ENCODE peak calls at places on chromosomes 16 and 17, in four cellular contexts. One of them, this sample, is unnamed.

GRCh38 chr16:71373073-71373472 is 14.6 kb downstream of the CALB2 start:
- DNase-seq in K562: no peak
- DNase-seq in WTC11: no peak
- DNase-seq in HepG2: no peak
- DNase-seq in this sample: no peak

GRCh38 chr16:52997922-52998321 is 54.8 kb downstream of the CHD9NB start:
- DNase-seq in K562: no peak
- DNase-seq in WTC11: no peak
- DNase-seq in HepG2: no peak
- DNase-seq in this sample: no peak

GRCh38 chr16:31706318-31706717 is 167.3 kb upstream of the ZNF267 start:
- DNase-seq in K562: no peak
- DNase-seq in WTC11: no peak
- DNase-seq in HepG2: no peak
- DNase-seq in this sample: no peak

GRCh38 chr16:64051826-64052225 is 1070.0 kb downstream of the CDH11 start:
- DNase-seq in K562: no peak
- DNase-seq in WTC11: no peak
- DNase-seq in HepG2: peak
- DNase-seq in this sample: no peak

GRCh38 chr17:12815642-12816141 is 26.4 kb downstream of the ARHGAP44 start:
- DNase-seq in K562: no peak
- DNase-seq in HepG2: no peak
- DNase-seq in WTC11: no peak
- DNase-seq in this sample: no peak

GRCh38 chr16:11781773-11782172 is 15.3 kb downstream of the ZC3H7A start:
- DNase-seq in HepG2: no peak
- DNase-seq in K562: no peak
- DNase-seq in WTC11: no peak
- DNase-seq in this sample: no peak

GRCh38 chr16:75288596-75289120 is 37.2 kb upstream of the BCAR1 start:
- DNase-seq in WTC11: no peak
- DNase-seq in HepG2: no peak
- DNase-seq in K562: no peak
- DNase-seq in this sample: no peak

GRCh38 chr17:31052187-31052889 is 42.4 kb upstream of the NF1 start:
- DNase-seq in WTC11: no peak
- DNase-seq in HepG2: peak
- DNase-seq in K562: peak
- DNase-seq in this sample: no peak

GRCh38 chr16:85390511-85391174 is 222.5 kb upstream of the GSE1 start:
- DNase-seq in HepG2: peak
- DNase-seq in K562: peak
- DNase-seq in WTC11: peak
- DNase-seq in this sample: peak

GRCh38 chr16:56120447-56121155 is 70.7 kb upstream of the GNAO1 start:
- DNase-seq in HepG2: no peak
- DNase-seq in WTC11: no peak
- DNase-seq in K562: no peak
- DNase-seq in this sample: no peak

GRCh38 chr17:59093702-59094231 is 12.9 kb downstream of the TRIM37 start:
- DNase-seq in K562: no peak
- DNase-seq in WTC11: no peak
- DNase-seq in HepG2: peak
- DNase-seq in this sample: peak

GRCh38 chr17:68734911-68735310 is 133.7 kb upstream of the FAM20A start:
- DNase-seq in HepG2: no peak
- DNase-seq in K562: no peak
- DNase-seq in WTC11: no peak
- DNase-seq in this sample: no peak

GRCh38 chr16:20285993-20286499 is 41.3 kb downstream of the GP2 start:
- DNase-seq in HepG2: no peak
- DNase-seq in K562: no peak
- DNase-seq in WTC11: no peak
- DNase-seq in this sample: no peak

GRCh38 chr17:44280383-44280782 is 12.4 kb upstream of the SLC4A1 start:
- DNase-seq in HepG2: no peak
- DNase-seq in WTC11: no peak
- DNase-seq in K562: no peak
- DNase-seq in this sample: no peak

GRCh38 chr17:29389994-29390855 is at the start of gene TAOK1:
- DNase-seq in WTC11: peak
- DNase-seq in HepG2: peak
- DNase-seq in K562: peak
- DNase-seq in this sample: peak

GRCh38 chr17:29394761-29395160 is 4.6 kb downstream of the TAOK1 start:
- DNase-seq in HepG2: no peak
- DNase-seq in WTC11: no peak
- DNase-seq in K562: no peak
- DNase-seq in this sample: no peak

GRCh38 chr17:29393451-29393850 is 3.3 kb downstream of the TAOK1 start:
- DNase-seq in WTC11: no peak
- DNase-seq in K562: no peak
- DNase-seq in HepG2: no peak
- DNase-seq in this sample: no peak

GRCh38 chr17:29388937-29389336 is 1.2 kb upstream of the TAOK1 start:
- DNase-seq in HepG2: no peak
- DNase-seq in WTC11: no peak
- DNase-seq in K562: no peak
- DNase-seq in this sample: no peak

GRCh38 chr17:29390856-29391631 is 881 bp downstream of the TAOK1 start:
- DNase-seq in WTC11: peak
- DNase-seq in HepG2: peak
- DNase-seq in K562: peak
- DNase-seq in this sample: peak
- TF ChIP-seq ELF4 in WTC11: no peak
- TF ChIP-seq ELF4 in HepG2: no peak
- TF ChIP-seq ELF4 in K562: no peak
- TF ChIP-seq ELF4 in this sample: no peak

GRCh38 chr16:23013484-23013883 is 135.8 kb downstream of the USP31 start:
- DNase-seq in HepG2: peak
- DNase-seq in K562: no peak
- DNase-seq in WTC11: no peak
- DNase-seq in this sample: no peak

GRCh38 chr16:23020084-23020483 is 129.2 kb downstream of the USP31 start:
- DNase-seq in HepG2: no peak
- DNase-seq in WTC11: no peak
- DNase-seq in K562: peak
- DNase-seq in this sample: no peak

GRCh38 chr16:23016372-23016771 is 132.9 kb downstream of the USP31 start:
- DNase-seq in HepG2: no peak
- DNase-seq in WTC11: no peak
- DNase-seq in K562: no peak
- DNase-seq in this sample: no peak

GRCh38 chr16:23015580-23015979 is 133.7 kb downstream of the USP31 start:
- DNase-seq in HepG2: no peak
- DNase-seq in K562: no peak
- DNase-seq in WTC11: no peak
- DNase-seq in this sample: no peak

GRCh38 chr16:23014592-23014991 is 134.7 kb downstream of the USP31 start:
- DNase-seq in HepG2: no peak
- DNase-seq in K562: no peak
- DNase-seq in WTC11: no peak
- DNase-seq in this sample: no peak
- TF ChIP-seq ELF4 in HepG2: no peak
- TF ChIP-seq ELF4 in K562: no peak
- TF ChIP-seq ELF4 in WTC11: no peak
- TF ChIP-seq ELF4 in this sample: no peak

DNA sequence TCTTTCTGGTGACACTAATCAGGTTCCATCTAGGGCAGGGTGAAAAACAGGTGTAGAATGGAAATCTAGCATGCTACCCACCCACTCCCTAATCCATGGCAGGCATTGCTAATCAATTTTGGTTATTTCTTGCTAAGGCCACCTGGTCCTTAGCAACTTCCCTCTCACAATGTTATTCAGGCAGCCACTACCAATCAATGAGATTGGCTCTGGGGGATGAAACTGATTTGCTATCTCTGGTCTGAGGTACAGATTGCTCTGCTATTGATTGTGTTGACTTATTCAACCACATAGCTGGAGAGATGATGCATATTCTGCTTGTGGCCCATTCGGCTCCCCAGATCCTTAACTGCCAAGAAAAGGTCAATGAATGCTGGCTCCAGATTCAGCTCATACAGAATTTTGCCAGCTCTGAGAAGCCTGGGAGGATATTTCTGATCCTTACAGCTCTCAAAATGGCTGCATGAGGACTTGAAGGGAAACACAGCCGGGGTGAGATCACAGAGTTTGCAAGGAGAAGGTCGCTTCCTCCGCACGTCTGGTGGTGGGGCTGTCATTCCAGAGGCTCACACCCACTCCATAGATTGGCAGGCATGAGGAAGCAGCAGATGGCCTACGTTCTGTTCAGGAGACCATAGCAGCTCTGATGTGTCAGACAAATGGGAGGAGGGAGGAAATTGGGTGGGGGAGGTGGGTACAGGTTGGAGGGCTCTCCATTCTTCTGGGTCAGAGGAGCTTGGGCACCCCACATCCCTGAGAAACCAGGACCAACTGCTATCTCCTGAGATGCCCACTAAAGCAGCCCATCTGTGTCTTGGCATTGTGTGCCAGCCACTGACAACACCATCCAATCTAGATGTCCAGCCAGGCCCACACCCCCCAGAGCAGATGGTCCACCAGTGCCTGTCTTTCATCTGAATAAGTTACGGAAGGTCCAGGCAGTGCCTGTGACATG is 22.3 kb downstream of the SEZ6 start:
- DNase-seq in HepG2: no peak
- DNase-seq in K562: peak
- DNase-seq in WTC11: no peak
- DNase-seq in this sample: no peak
- TF ChIP-seq ELF4 in HepG2: no peak
- TF ChIP-seq ELF4 in K562: no peak
- TF ChIP-seq ELF4 in WTC11: no peak
- TF ChIP-seq ELF4 in this sample: no peak

GRCh38 chr16:50476486-50477260 is 71.5 kb upstream of the NKD1 start:
- DNase-seq in K562: no peak
- DNase-seq in WTC11: no peak
- DNase-seq in HepG2: no peak
- DNase-seq in this sample: no peak

GRCh38 chr16:50478773-50479149 is 69.4 kb upstream of the NKD1 start:
- DNase-seq in K562: no peak
- DNase-seq in HepG2: no peak
- DNase-seq in WTC11: peak
- DNase-seq in this sample: no peak

GRCh38 chr16:50480206-50480605 is 68.0 kb upstream of the NKD1 start:
- DNase-seq in WTC11: no peak
- DNase-seq in K562: no peak
- DNase-seq in HepG2: no peak
- DNase-seq in this sample: no peak

GRCh38 chr16:50479771-50480170 is 68.4 kb upstream of the NKD1 start:
- DNase-seq in HepG2: no peak
- DNase-seq in WTC11: no peak
- DNase-seq in K562: no peak
- DNase-seq in this sample: no peak

DNA sequence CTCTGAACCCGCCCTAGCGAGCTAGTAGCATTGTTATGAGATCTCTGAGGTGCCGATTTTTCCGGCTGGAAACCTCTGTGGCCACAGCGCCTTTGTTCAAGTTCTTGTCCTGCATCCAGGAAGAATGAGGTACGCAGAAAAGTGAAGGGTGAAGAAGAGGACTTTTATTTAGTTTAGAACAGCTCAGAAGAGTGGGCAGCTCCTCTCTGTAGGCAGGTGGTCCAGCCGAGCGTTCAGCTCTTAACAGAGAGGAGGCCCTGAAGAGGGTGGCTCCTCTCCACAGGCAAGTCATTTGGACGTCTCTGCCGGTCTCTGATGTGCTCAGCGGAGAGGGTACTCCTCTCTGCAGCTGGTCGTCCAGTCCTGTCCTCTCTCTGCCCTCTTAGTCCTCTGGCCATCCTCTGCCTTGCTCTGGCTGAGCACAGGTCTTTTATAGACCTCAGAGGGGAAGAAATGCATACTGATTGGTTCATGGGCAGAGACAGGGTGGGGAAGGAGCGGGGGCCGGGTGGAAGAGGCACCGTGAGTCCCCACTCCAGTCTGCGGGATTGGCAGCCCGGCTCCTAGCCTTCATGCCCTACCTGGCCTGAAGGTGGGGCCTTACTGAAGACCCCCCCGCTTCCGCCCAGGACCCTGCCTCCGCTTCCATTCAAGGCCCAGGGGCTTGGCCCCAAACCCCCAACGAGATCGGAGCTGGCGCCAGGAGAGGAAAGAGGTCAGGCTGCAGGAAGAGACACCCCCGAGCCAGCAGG is 70.0 kb upstream of the NKD1 start:
- DNase-seq in WTC11: no peak
- DNase-seq in K562: no peak
- DNase-seq in HepG2: no peak
- DNase-seq in this sample: no peak
- TF ChIP-seq ELF4 in WTC11: no peak
- TF ChIP-seq ELF4 in K562: no peak
- TF ChIP-seq ELF4 in HepG2: no peak
- TF ChIP-seq ELF4 in this sample: no peak

GRCh38 chr17:16027708-16028584 is 28.3 kb downstream of the TTC19 start:
- DNase-seq in K562: peak
- DNase-seq in HepG2: peak
- DNase-seq in WTC11: no peak
- DNase-seq in this sample: no peak
- TF ChIP-seq ELF4 in K562: no peak
- TF ChIP-seq ELF4 in HepG2: no peak
- TF ChIP-seq ELF4 in WTC11: no peak
- TF ChIP-seq ELF4 in this sample: no peak

GRCh38 chr17:39754958-39755549 is 17.3 kb downstream of the GRB7 start:
- DNase-seq in WTC11: peak
- DNase-seq in K562: no peak
- DNase-seq in HepG2: no peak
- DNase-seq in this sample: no peak
- TF ChIP-seq ELF4 in WTC11: no peak
- TF ChIP-seq ELF4 in K562: no peak
- TF ChIP-seq ELF4 in HepG2: no peak
- TF ChIP-seq ELF4 in this sample: no peak

GRCh38 chr16:381788-382717 is at the start of gene PGAP6:
- DNase-seq in WTC11: peak
- DNase-seq in K562: peak
- DNase-seq in HepG2: no peak
- DNase-seq in this sample: peak

GRCh38 chr16:379183-379960 is 2.4 kb downstream of the PGAP6 start:
- DNase-seq in K562: no peak
- DNase-seq in WTC11: peak
- DNase-seq in HepG2: no peak
- DNase-seq in this sample: no peak

GRCh38 chr16:379961-380836 is 1.6 kb downstream of the PGAP6 start:
- DNase-seq in K562: no peak
- DNase-seq in HepG2: no peak
- DNase-seq in WTC11: no peak
- DNase-seq in this sample: no peak

GRCh38 chr16:378821-379182 is 3.0 kb downstream of the PGAP6 start:
- DNase-seq in K562: no peak
- DNase-seq in WTC11: no peak
- DNase-seq in HepG2: no peak
- DNase-seq in this sample: no peak

GRCh38 chr16:380837-381787 is 666 bp downstream of the PGAP6 start:
- DNase-seq in HepG2: no peak
- DNase-seq in K562: peak
- DNase-seq in WTC11: peak
- DNase-seq in this sample: peak
- TF ChIP-seq ELF4 in HepG2: no peak
- TF ChIP-seq ELF4 in K562: no peak
- TF ChIP-seq ELF4 in WTC11: no peak
- TF ChIP-seq ELF4 in this sample: no peak

GRCh38 chr16:79571065-79571697 is 29.4 kb downstream of the MAF start:
- DNase-seq in HepG2: no peak
- DNase-seq in K562: no peak
- DNase-seq in WTC11: no peak
- DNase-seq in this sample: no peak
- TF ChIP-seq ELF4 in HepG2: no peak
- TF ChIP-seq ELF4 in K562: no peak
- TF ChIP-seq ELF4 in WTC11: no peak
- TF ChIP-seq ELF4 in this sample: no peak

GRCh38 chr16:1635070-1635469 is 22.9 kb downstream of the CRAMP1 start:
- DNase-seq in WTC11: no peak
- DNase-seq in HepG2: no peak
- DNase-seq in K562: no peak
- DNase-seq in this sample: no peak
- TF ChIP-seq ELF4 in WTC11: no peak
- TF ChIP-seq ELF4 in HepG2: no peak
- TF ChIP-seq ELF4 in K562: no peak
- TF ChIP-seq ELF4 in this sample: no peak

This sample was measured in HEK293T.